ENCODE peak calls at places on chromosomes 13 and 19, in ten cellular contexts. B is activated T-cell treated with anti-CD3 and anti-CD28 coated beads, Interleukin-2, amount 50 U/mL, for 72 hours; G is iPS-NIHi11; U is CD4-positive, alpha-beta T cell; C is endothelial cell; Z is T-helper 2 cell; X is foreskin melanocyte; O is EH; E is activated CD8-positive, alpha-beta memory T cell treated with anti-CD3 and anti-CD28 coated beads for 1 hour; Q is iris pigment epithelial cell. N is an unnamed sample.

GRCh38 chr19:55091955-55092354 is 16.3 kb downstream of the EPS8L1 start:
- DNase-seq in U (no peak), B (no peak), C (peak), O (no peak), Q (no peak), E (no peak), Z (no peak), X (no peak), G (peak), N (no peak)

GRCh38 chr19:907183-907853 is 5.7 kb downstream of the R3HDM4 start:
- DNase-seq in B (peak), Q (no peak), Z (no peak), X (no peak), O (no peak), E (no peak), G (peak), C (no peak), U (no peak), N (no peak)

GRCh38 chr19:49613374-49613773 is 22.4 kb downstream of the PRR12 start:
- DNase-seq in Z (no peak), Q (peak), X (peak), C (no peak), G (no peak), B (no peak), O (peak), U (no peak), E (no peak), N (peak)

GRCh38 chr19:16373539-16373938 is 48.9 kb downstream of the KLF2 start:
- DNase-seq in O (peak), U (no peak), G (no peak), Z (no peak), X (no peak), E (no peak), Q (peak), C (no peak), B (no peak), N (no peak)

GRCh38 chr13:97429681-97430081 is 4.3 kb upstream of the RAP2A start:
- DNase-seq in B (no peak), U (no peak), G (no peak), Z (no peak), Q (peak), C (no peak), E (no peak), X (no peak), O (peak), N (peak)

GRCh38 chr13:101415358-101416174 is 742 bp downstream of the NALCN start:
- DNase-seq in B (no peak), X (no peak), G (peak), Z (no peak), C (no peak), O (no peak), E (no peak), Q (no peak), U (no peak), N (no peak)

GRCh38 chr13:94073006-94073744 is 406.3 kb downstream of the DCT start:
- DNase-seq in U (no peak), Z (no peak), O (peak), C (no peak), Q (peak), G (no peak), B (no peak), E (no peak), X (no peak), N (no peak)

GRCh38 chr13:113397606-113398425 is 33.9 kb upstream of the GRTP1 start:
- DNase-seq in X (no peak), C (no peak), Q (no peak), E (no peak), O (no peak), U (no peak), G (no peak), Z (no peak), B (no peak), N (no peak)

GRCh38 chr19:22622020-22622419 is 12.1 kb upstream of the ZNF492 start:
- DNase-seq in B (no peak), C (no peak), Q (no peak), O (no peak), X (no peak), E (no peak), G (no peak), U (no peak), Z (no peak), N (no peak)

GRCh38 chr13:45521292-45521691 is 56.6 kb downstream of the COG3 start:
- DNase-seq in U (no peak), O (peak), Z (no peak), C (no peak), B (no peak), E (no peak), G (no peak), X (no peak), Q (peak), N (peak)

GRCh38 chr19:28414748-28415147 is 798.2 kb downstream of the UQCRFS1 start:
- DNase-seq in B (no peak), Q (no peak), U (no peak), X (peak), E (no peak), Z (no peak), O (no peak), G (no peak), C (no peak), N (no peak)

GRCh38 chr13:28558567-28558966 is 63.6 kb upstream of the FLT1 start:
- DNase-seq in G (no peak), Q (peak), E (no peak), B (no peak), X (no peak), C (no peak), Z (no peak), O (no peak), U (no peak), N (no peak)

GRCh38 chr19:3027981-3028304 is 1.1 kb downstream of the TLE2 start:
- DNase-seq in Q (no peak), B (no peak), O (no peak), G (no peak), U (no peak), X (no peak), C (no peak), Z (no peak), E (no peak), N (no peak)

GRCh38 chr13:28464861-28465260 is 30.1 kb downstream of the FLT1 start:
- DNase-seq in C (no peak), O (no peak), G (no peak), B (no peak), Q (no peak), U (no peak), E (no peak), Z (no peak), X (no peak), N (no peak)

N was measured in epithelial cell of esophagus.